ENCODE peak calls at places on chromosomes 5 and 9, in eight cellular contexts. E is HEK293T; R is cardiac muscle cell; S is NCI-H774; O is A549; G is naive thymus-derived CD4-positive, alpha-beta T cell; C is K562; N is activated CD4-positive, alpha-beta T cell treated with anti-CD3 and anti-CD28 coated beads for 36 hours. W is an unnamed sample.

GRCh38 chr5:21834863-21835262 is 1018.3 kb downstream of the CDH12 start:
- DNase-seq in G (no peak), S (no peak), O (no peak), C (peak), N (no peak), R (no peak), E (no peak), W (peak)

GRCh38 chr5:172700686-172701324 is 59.7 kb downstream of the NEURL1B start:
- DNase-seq in O (no peak), N (no peak), S (no peak), C (no peak), E (no peak), R (no peak), G (no peak), W (no peak)

GRCh38 chr5:174413520-174414314 is 310.7 kb upstream of the MSX2 start:
- DNase-seq in C (no peak), N (no peak), O (peak), R (peak), S (no peak), E (no peak), G (no peak), W (no peak)

GRCh38 chr5:83919071-83920041 is 198.7 kb upstream of the HAPLN1 start:
- DNase-seq in E (no peak), O (no peak), C (no peak), R (no peak), G (no peak), N (no peak), S (no peak), W (no peak)

GRCh38 chr9:12426198-12426864 is 266.9 kb upstream of the TYRP1 start:
- DNase-seq in S (no peak), R (peak), E (peak), G (no peak), O (peak), C (no peak), N (no peak), W (peak)

GRCh38 chr9:101737705-101738565 is 512 bp downstream of the GRIN3A start:
- DNase-seq in O (peak), R (no peak), G (no peak), E (peak), N (peak), C (no peak), S (peak), W (no peak)

GRCh38 chr9:16787724-16788123 is 82.7 kb downstream of the BNC2 start:
- DNase-seq in C (no peak), O (no peak), S (no peak), G (no peak), E (no peak), N (no peak), R (no peak), W (no peak)

GRCh38 chr9:125631391-125632085 is 75.5 kb downstream of the MAPKAP1 start:
- DNase-seq in E (peak), S (peak), R (peak), N (peak), O (peak), C (peak), G (peak), W (peak)

GRCh38 chr5:136042156-136042555 is 13.4 kb downstream of the TGFBI start:
- DNase-seq in C (no peak), R (no peak), G (no peak), E (no peak), O (no peak), N (no peak), S (no peak), W (no peak)

W was measured in NCI-H748 treated with DMSO at 0.1 percent for 48 hours.